ENCODE peak calls at places on chromosomes 6 and 20, in five cellular contexts. K is heart left ventricle, Z is iPS-NIHi11, U is T-helper 1 cell, R is GM04504. A is an unnamed sample.

GRCh38 chr20:34337544-34337943 is 25.5 kb upstream of the ITCH start:
- DNase-seq in K (no peak), R (no peak), Z (no peak), U (no peak), A (no peak)

GRCh38 chr6:87656857-87657256 is 45.2 kb downstream of the AKIRIN2 start:
- DNase-seq in U (no peak), K (no peak), Z (no peak), R (no peak), A (no peak)

GRCh38 chr6:165849539-165850430 is 186.7 kb upstream of the PDE10A start:
- DNase-seq in R (no peak), U (no peak), K (no peak), Z (no peak), A (peak)

GRCh38 chr20:44598413-44599290 is 16.3 kb downstream of the PKIG start:
- DNase-seq in K (peak), U (no peak), Z (no peak), R (no peak), A (peak)

GRCh38 chr6:107458687-107459282 is 579 bp downstream of the PDSS2 start:
- DNase-seq in Z (peak), R (no peak), K (no peak), U (peak), A (no peak)

GRCh38 chr20:8431538-8432434 is 299.7 kb downstream of the PLCB1 start:
- DNase-seq in R (no peak), U (no peak), Z (no peak), K (peak), A (peak)

GRCh38 chr6:132007474-132008190 is 56.5 kb upstream of the CCN2 start:
- DNase-seq in U (no peak), Z (no peak), R (no peak), K (no peak), A (no peak)

GRCh38 chr20:2459981-2460751 is 10.4 kb downstream of the SNRPB start:
- DNase-seq in R (no peak), U (no peak), K (no peak), Z (no peak), A (no peak)

GRCh38 chr6:164230804-164231203 is 816.3 kb downstream of the QKI start:
- DNase-seq in U (no peak), K (no peak), R (no peak), Z (no peak), A (no peak)

GRCh38 chr6:97040355-97040860 is 115.9 kb downstream of the KLHL32 start:
- DNase-seq in U (no peak), R (no peak), Z (no peak), K (no peak), A (no peak)

GRCh38 chr6:161031721-161032495 is 40.3 kb downstream of the MAP3K4 start:
- DNase-seq in R (no peak), Z (no peak), U (no peak), K (no peak), A (no peak)

GRCh38 chr6:157891544-157892362 is 68.7 kb downstream of the SNX9 start:
- DNase-seq in U (no peak), K (no peak), R (no peak), Z (no peak), A (no peak)

GRCh38 chr20:45629496-45630100 is at the start of gene WFDC10A:
- DNase-seq in K (no peak), U (no peak), Z (peak), R (no peak), A (peak)

GRCh38 chr6:82365011-82365751 is 1.6 kb downstream of the TPBG start:
- DNase-seq in R (peak), U (no peak), Z (peak), K (no peak), A (peak)

GRCh38 chr20:23147964-23148720 is 62.0 kb upstream of the CD93 start:
- DNase-seq in U (no peak), K (peak), Z (no peak), R (peak), A (peak)

GRCh38 chr6:28776269-28777146 is 147.3 kb downstream of the TRIM27 start:
- DNase-seq in K (no peak), R (no peak), U (no peak), Z (peak), A (no peak)

GRCh38 chr6:116557863-116558262 is 4.3 kb downstream of the CALHM4 start:
- DNase-seq in R (peak), K (peak), Z (no peak), U (no peak), A (peak)

GRCh38 chr20:58416832-58417231 is 27.8 kb downstream of the VAPB start:
- DNase-seq in U (no peak), Z (no peak), K (no peak), R (no peak), A (no peak)

GRCh38 chr6:158475344-158476302 is 84.3 kb upstream of the TMEM181 start:
- DNase-seq in U (no peak), K (peak), R (peak), Z (peak), A (peak)

GRCh38 chr20:37276494-37277252 is 12.8 kb upstream of the MANBAL start:
- DNase-seq in K (peak), Z (no peak), R (peak), U (no peak), A (peak)

GRCh38 chr20:7926323-7926722 is 13.9 kb downstream of the HAO1 start:
- DNase-seq in Z (no peak), U (no peak), R (no peak), K (no peak), A (no peak)